ENCODE peak calls at places on chromosomes 5 and 9, in five cellular contexts. T is GM12878, H is NT2/D1, K is HepG2, F is H1. E is an unnamed sample.

GRCh38 chr9:105503873-105504272 is 54.1 kb upstream of the FKTN start:
- DNase-seq in T (peak), H (no peak), K (no peak), F (no peak), E (no peak)

GRCh38 chr5:170681013-170681433 is 102.5 kb upstream of the GABRP start:
- DNase-seq in T (no peak), H (peak), K (no peak), F (peak), E (peak)

GRCh38 chr9:1978941-1979340 is 36.2 kb upstream of the SMARCA2 start:
- DNase-seq in T (no peak), H (no peak), K (peak), F (no peak), E (no peak)

GRCh38 chr5:95846554-95847260 is 24.2 kb upstream of the GLRX start:
- DNase-seq in T (no peak), H (no peak), K (peak), F (peak), E (peak)

GRCh38 chr5:89728134-89728533 is 681.4 kb downstream of the CETN3 start:
- DNase-seq in T (no peak), H (no peak), K (no peak), F (no peak), E (no peak)

GRCh38 chr9:78781681-78782080 is 484.8 kb downstream of the PSAT1 start:
- DNase-seq in T (no peak), H (no peak), K (no peak), F (no peak), E (no peak)

GRCh38 chr9:98961513-98962180 is 17.9 kb downstream of the COL15A1 start:
- DNase-seq in T (no peak), H (no peak), K (no peak), F (no peak), E (no peak)

GRCh38 chr5:149762958-149763630 is 33.0 kb downstream of the PPARGC1B start:
- DNase-seq in T (no peak), H (no peak), K (no peak), F (no peak), E (no peak)

GRCh38 chr5:67006152-67006848 is 190.3 kb downstream of the CD180 start:
- DNase-seq in T (no peak), H (no peak), K (no peak), F (no peak), E (no peak)

GRCh38 chr5:135255461-135256178 is 143.4 kb downstream of the MACROH2A1 start:
- DNase-seq in T (no peak), H (no peak), K (peak), F (peak), E (no peak)

GRCh38 chr9:34589656-34590375 is at the start of gene CNTFR:
- DNase-seq in T (no peak), H (no peak), K (no peak), F (no peak), E (peak)

GRCh38 chr5:157570801-157571200 is 4.8 kb downstream of the ADAM19 start:
- DNase-seq in T (no peak), H (no peak), K (no peak), F (no peak), E (no peak)

GRCh38 chr9:407255-407654 is 192.6 kb downstream of the DOCK8 start:
- DNase-seq in T (no peak), H (no peak), K (no peak), F (no peak), E (no peak)

GRCh38 chr9:125146247-125146646 is 2.9 kb upstream of the SCAI start:
- DNase-seq in T (no peak), H (no peak), K (no peak), F (no peak), E (no peak)

GRCh38 chr9:14306672-14307646 is 7.0 kb downstream of the NFIB start:
- DNase-seq in T (no peak), H (no peak), K (no peak), F (no peak), E (no peak)

GRCh38 chr9:88738708-88739107 is 203.7 kb downstream of the NXNL2 start:
- DNase-seq in T (no peak), H (no peak), K (no peak), F (no peak), E (no peak)

GRCh38 chr9:37650873-37651768 is at the start of gene FRMPD1:
- DNase-seq in T (no peak), H (peak), K (peak), F (peak), E (peak)

GRCh38 chr5:179806250-179807045 is at the start of gene MGAT4B:
- DNase-seq in T (no peak), H (no peak), K (no peak), F (peak), E (peak)

GRCh38 chr5:109690456-109691247 is 925 bp downstream of the MAN2A1 start:
- DNase-seq in T (no peak), H (no peak), K (peak), F (peak), E (peak)

GRCh38 chr5:112935675-112936074 is 13.6 kb upstream of the REEP5 start:
- DNase-seq in T (no peak), H (no peak), K (no peak), F (no peak), E (no peak)

GRCh38 chr9:136120119-136120393 is 1.4 kb upstream of the TMEM250 start:
- DNase-seq in T (no peak), H (no peak), K (no peak), F (no peak), E (no peak)

GRCh38 chr9:82558855-82559615 is 503.9 kb downstream of the RASEF start:
- DNase-seq in T (no peak), H (no peak), K (peak), F (no peak), E (no peak)

GRCh38 chr5:59036274-59036961 is 453.5 kb downstream of the RAB3C start:
- DNase-seq in T (no peak), H (no peak), K (no peak), F (no peak), E (no peak)

GRCh38 chr9:105713260-105713938 is 19.1 kb downstream of the TMEM38B start:
- DNase-seq in T (no peak), H (no peak), K (no peak), F (no peak), E (no peak)

GRCh38 chr9:130042931-130043653 is at the start of gene FNBP1:
- DNase-seq in T (no peak), H (peak), K (peak), F (peak), E (peak)

GRCh38 chr9:105244996-105245719 is 707 bp downstream of the SLC44A1 start:
- DNase-seq in T (no peak), H (no peak), K (no peak), F (peak), E (peak)

GRCh38 chr5:142783601-142784291 is 13.6 kb downstream of the ARHGAP26 start:
- DNase-seq in T (peak), H (no peak), K (no peak), F (no peak), E (no peak)

GRCh38 chr9:69130456-69131441 is 43.3 kb upstream of the TJP2 start:
- DNase-seq in T (no peak), H (no peak), K (no peak), F (no peak), E (no peak)

GRCh38 chr5:137320056-137321045 is 178.8 kb downstream of the SPOCK1 start:
- DNase-seq in T (no peak), H (peak), K (peak), F (peak), E (peak)

GRCh38 chr5:146164382-146164781 is 18.1 kb downstream of the LARS1 start:
- DNase-seq in T (no peak), H (no peak), K (no peak), F (no peak), E (no peak)

GRCh38 chr9:79657891-79658290 is 86.1 kb downstream of the TLE4 start:
- DNase-seq in T (no peak), H (no peak), K (no peak), F (no peak), E (no peak)

GRCh38 chr9:16100596-16101091 is 547.8 kb downstream of the CCDC171 start:
- DNase-seq in T (no peak), H (no peak), K (no peak), F (peak), E (no peak)

GRCh38 chr5:125058185-125058826 is 311.9 kb upstream of the ZNF608 start:
- DNase-seq in T (no peak), H (no peak), K (no peak), F (no peak), E (no peak)

GRCh38 chr9:21523021-21524014 is 41.2 kb upstream of the IFNE start:
- DNase-seq in T (no peak), H (no peak), K (no peak), F (no peak), E (no peak)

GRCh38 chr9:89481161-89481915 is 16.6 kb downstream of the SEMA4D start:
- DNase-seq in T (no peak), H (no peak), K (no peak), F (no peak), E (no peak)

GRCh38 chr5:35830587-35830986 is 26.1 kb upstream of the IL7R start:
- DNase-seq in T (no peak), H (no peak), K (no peak), F (no peak), E (no peak)

GRCh38 chr9:89494199-89494598 is 3.7 kb downstream of the SEMA4D start:
- DNase-seq in T (no peak), H (no peak), K (no peak), F (no peak), E (no peak)

GRCh38 chr9:89686134-89686533 is 81.3 kb downstream of the GADD45G start:
- DNase-seq in T (no peak), H (no peak), K (no peak), F (no peak), E (no peak)

GRCh38 chr5:147259837-147260236 is 25.0 kb downstream of the STK32A start:
- DNase-seq in T (no peak), H (no peak), K (no peak), F (no peak), E (no peak)

GRCh38 chr5:136309376-136309775 is 56.0 kb downstream of the TRPC7 start:
- DNase-seq in T (no peak), H (no peak), K (no peak), F (no peak), E (no peak)

GRCh38 chr5:78548216-78548615 is 100.4 kb downstream of the LHFPL2 start:
- DNase-seq in T (no peak), H (no peak), K (no peak), F (no peak), E (no peak)

GRCh38 chr5:78549043-78549442 is 99.5 kb downstream of the LHFPL2 start:
- DNase-seq in T (no peak), H (no peak), K (no peak), F (no peak), E (no peak)

GRCh38 chr5:78546597-78546996 is 102.0 kb downstream of the LHFPL2 start:
- DNase-seq in T (no peak), H (no peak), K (peak), F (no peak), E (no peak)

GRCh38 chr5:78547171-78547570 is 101.4 kb downstream of the LHFPL2 start:
- DNase-seq in T (no peak), H (no peak), K (no peak), F (no peak), E (no peak)

GRCh38 chr5:78547731-78548189 is 100.8 kb downstream of the LHFPL2 start:
- DNase-seq in T (no peak), H (no peak), K (no peak), F (no peak), E (no peak)
- TF ChIP-seq SUZ12 in T (no peak), H (no peak), K (no peak), F (no peak), E (no peak)

GRCh38 chr5:144125163-144125726 is 45.2 kb downstream of the YIPF5 start:
- DNase-seq in T (no peak), H (peak), K (no peak), F (no peak), E (no peak)
- TF ChIP-seq SUZ12 in T (no peak), H (no peak), K (no peak), F (no peak), E (no peak)

GRCh38 chr9:126674365-126675146 is 60.8 kb downstream of the LMX1B start:
- DNase-seq in T (no peak), H (no peak), K (no peak), F (no peak), E (no peak)
- TF ChIP-seq SUZ12 in T (no peak), H (peak), K (no peak), F (no peak), E (no peak)

GRCh38 chr9:101636247-101636646 is 41.5 kb upstream of the PPP3R2 start:
- DNase-seq in T (no peak), H (no peak), K (no peak), F (no peak), E (no peak)

GRCh38 chr9:101635020-101635419 is 40.3 kb upstream of the PPP3R2 start:
- DNase-seq in T (no peak), H (no peak), K (no peak), F (no peak), E (no peak)

GRCh38 chr9:101639785-101640437 is 45.1 kb upstream of the PPP3R2 start:
- DNase-seq in T (no peak), H (no peak), K (no peak), F (no peak), E (no peak)

GRCh38 chr9:101635473-101635872 is 40.7 kb upstream of the PPP3R2 start:
- DNase-seq in T (no peak), H (no peak), K (no peak), F (no peak), E (no peak)

GRCh38 chr9:101639301-101639700 is 44.5 kb upstream of the PPP3R2 start:
- DNase-seq in T (no peak), H (no peak), K (no peak), F (no peak), E (no peak)
- TF ChIP-seq SUZ12 in T (no peak), H (no peak), K (no peak), F (no peak), E (no peak)

GRCh38 chr5:52017567-52017966 is 634.3 kb downstream of the ISL1 start:
- DNase-seq in T (no peak), H (no peak), K (no peak), F (no peak), E (no peak)

GRCh38 chr5:52010430-52010829 is 627.2 kb downstream of the ISL1 start:
- DNase-seq in T (no peak), H (no peak), K (no peak), F (no peak), E (no peak)

DNA sequence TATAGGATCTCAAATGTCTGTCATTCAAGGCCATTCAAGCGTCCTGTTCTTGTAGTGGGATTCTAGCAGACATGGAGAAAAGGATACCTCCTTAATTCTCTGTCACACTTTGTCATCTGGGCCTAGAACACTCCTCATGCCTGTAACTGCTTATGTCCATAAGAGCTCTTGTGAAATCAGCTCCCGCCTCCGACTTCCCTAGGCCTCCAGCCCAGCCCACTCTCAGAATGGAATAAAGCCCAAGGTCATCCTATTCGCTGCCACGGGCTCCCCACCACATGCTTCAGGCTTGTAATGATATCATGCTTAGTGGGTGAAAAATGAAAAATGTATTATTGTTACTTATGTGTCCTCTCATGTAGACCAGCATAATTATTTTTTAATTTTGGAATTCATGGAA is 632.5 kb downstream of the ISL1 start:
- DNase-seq in T (no peak), H (no peak), K (peak), F (no peak), E (no peak)
- TF ChIP-seq SUZ12 in T (no peak), H (no peak), K (no peak), F (no peak), E (no peak)

DNA sequence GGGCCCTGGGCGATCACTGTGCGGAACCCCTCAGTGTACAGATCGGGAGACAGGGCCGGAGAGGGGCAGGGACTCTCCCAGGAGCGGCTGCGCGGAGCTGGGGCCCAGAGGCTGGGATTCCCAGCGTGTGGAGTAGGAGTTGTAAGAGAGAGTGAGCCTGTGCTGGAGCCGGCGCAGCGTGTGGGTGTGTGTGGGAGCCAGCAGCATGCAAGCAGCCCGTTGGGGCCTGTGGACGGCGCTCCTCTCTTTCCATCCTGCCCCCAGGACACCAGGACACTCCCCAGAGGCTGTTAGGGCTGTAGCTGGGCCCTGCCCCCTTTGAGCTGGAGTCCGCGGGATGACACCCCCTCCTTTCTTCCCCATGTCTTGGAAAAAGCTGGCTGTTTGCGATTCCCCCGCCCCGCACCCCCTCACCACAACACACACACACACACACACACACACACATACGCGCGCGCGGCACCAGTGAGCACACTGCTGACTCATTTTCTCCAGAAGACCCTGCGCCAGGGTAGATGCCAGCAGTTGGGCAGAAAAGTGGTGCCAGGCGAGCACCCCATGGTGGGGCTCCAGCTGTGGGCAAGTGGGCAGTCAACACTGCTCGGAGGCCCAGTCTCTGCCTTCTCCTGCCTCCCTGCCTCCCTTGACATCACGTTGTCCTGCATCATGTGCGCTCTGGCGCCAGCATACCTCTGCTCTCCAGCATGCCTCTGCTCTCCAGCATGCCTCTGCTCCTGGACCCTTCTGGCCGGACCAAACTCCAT is 1.5 kb downstream of the COL27A1 start:
- DNase-seq in T (no peak), H (no peak), K (no peak), F (peak), E (peak)
- TF ChIP-seq SUZ12 in T (no peak), H (no peak), K (no peak), F (peak), E (no peak)

DNA sequence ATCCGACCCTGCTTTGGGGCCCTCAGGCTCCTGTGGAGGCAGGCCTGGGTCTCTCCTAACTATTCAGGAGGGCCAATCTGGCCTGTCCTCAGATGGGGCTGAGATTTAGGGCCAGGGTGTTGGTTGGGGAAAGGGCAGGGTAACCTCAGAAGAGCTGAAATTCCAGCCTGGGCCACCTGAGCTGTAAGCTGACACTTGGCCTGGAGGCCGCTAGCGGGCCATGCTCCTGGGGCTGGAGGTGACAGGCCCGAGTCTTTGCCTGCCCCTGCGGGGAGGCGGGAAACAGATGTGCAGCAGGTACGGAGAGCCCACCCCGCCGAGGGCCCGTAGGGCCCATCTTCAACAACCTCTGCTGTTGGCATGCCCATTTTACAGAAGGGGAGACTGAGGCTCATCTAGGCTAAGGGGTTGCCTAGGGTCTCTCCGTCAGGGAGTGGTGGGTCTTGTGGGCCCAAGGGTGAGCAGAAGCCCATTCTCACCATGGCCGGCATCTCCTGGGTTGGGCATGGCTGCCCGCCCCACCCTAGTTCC is 69.5 kb downstream of the RXRA start:
- DNase-seq in T (no peak), H (no peak), K (no peak), F (no peak), E (no peak)
- TF ChIP-seq SUZ12 in T (no peak), H (no peak), K (no peak), F (no peak), E (no peak)

DNA sequence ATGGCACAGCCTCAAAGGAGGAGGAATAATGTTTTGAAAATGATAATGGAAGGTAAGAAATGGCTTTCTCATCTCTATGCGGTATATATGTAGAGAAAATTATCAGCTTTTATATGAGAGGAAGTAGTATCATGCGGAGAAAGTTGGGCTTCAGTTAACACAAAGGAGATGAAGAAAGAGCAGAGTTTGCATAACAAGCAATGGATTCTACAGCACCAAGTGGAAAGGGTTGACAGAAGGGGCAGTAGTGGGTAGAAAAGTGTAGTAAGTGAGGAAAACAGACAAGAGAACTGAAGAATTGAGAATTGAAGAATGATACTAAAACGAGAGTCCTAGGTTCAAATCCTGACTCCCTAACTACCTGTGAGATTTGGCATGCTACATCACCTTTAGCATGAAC is 51.0 kb downstream of the GNG10 start:
- DNase-seq in T (no peak), H (peak), K (no peak), F (no peak), E (no peak)
- TF ChIP-seq SUZ12 in T (no peak), H (no peak), K (no peak), F (no peak), E (no peak)

GRCh38 chr9:126482361-126483044 is 131.2 kb upstream of the LMX1B start:
- DNase-seq in T (no peak), H (no peak), K (no peak), F (peak), E (no peak)
- TF ChIP-seq SUZ12 in T (no peak), H (no peak), K (no peak), F (no peak), E (no peak)

E was measured in HEK293T.